ENCODE peak calls at places on chromosomes 3 and 15, in four cellular contexts. Z, D, O and A are unnamed samples.

GRCh38 chr15:76994971-76995945 is at the start of gene PSTPIP1:
- DNase-seq in D (peak; percentile 67), Z (peak; percentile 68), O (no peak), A (peak; percentile 48)

GRCh38 chr15:38085104-38085503 is 150.7 kb downstream of the TMCO5A start:
- DNase-seq in Z (no peak), D (no peak), O (no peak), A (no peak)

GRCh38 chr15:70589221-70589620 is 174.1 kb downstream of the UACA start:
- DNase-seq in Z (no peak), O (no peak), D (no peak), A (peak; percentile 19)

GRCh38 chr3:128908951-128909350 is 29.5 kb downstream of the ACAD9 start:
- DNase-seq in Z (no peak), D (no peak), O (no peak), A (no peak)

GRCh38 chr3:41846850-41847249 is 115.1 kb downstream of the ULK4 start:
- DNase-seq in D (no peak), Z (no peak), O (no peak), A (no peak)

GRCh38 chr15:48040166-48040817 is 80.5 kb upstream of the SLC24A5 start:
- DNase-seq in O (no peak), Z (no peak), D (peak; percentile 44), A (no peak)

GRCh38 chr3:19972056-19972455 is 25.2 kb downstream of the RAB5A start:
- DNase-seq in O (no peak), Z (no peak), D (no peak), A (no peak)

GRCh38 chr15:58065445-58066041 is at the start of gene ALDH1A2:
- DNase-seq in D (peak; percentile 13), O (peak; percentile 75), Z (peak; percentile 70), A (peak; percentile 78)

GRCh38 chr15:45141386-45141785 is 11.6 kb downstream of the DUOX1 start:
- DNase-seq in Z (no peak), O (no peak), D (no peak), A (no peak)

GRCh38 chr15:80242802-80243201 is 9.2 kb downstream of the CTXND1 start:
- DNase-seq in Z (no peak), O (no peak), D (no peak), A (no peak)

DNA sequence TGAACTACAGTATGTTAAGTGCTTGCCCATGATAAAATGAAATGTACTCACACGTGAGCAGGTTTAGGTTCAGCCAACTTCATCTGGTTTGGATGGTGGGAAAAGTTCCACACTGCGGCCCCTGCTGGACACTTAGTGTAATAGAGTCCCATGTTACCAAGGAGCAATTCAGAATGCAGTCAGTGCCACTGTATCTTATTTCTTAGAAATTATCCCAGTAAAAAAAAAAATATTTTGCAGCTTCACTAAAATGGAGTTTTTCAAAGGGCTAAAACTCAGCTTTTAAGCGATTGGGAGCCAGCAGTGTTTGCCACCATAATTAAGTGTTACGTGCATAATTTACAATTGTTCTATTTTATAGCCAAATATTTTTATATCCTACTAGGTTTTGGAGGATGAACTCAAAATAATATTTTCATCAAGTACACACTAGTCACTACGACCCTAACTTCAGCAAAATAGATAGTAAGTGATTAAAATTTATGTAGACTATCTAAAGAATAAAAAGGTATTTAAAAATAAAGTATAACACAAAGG is 371.7 kb upstream of the GBE1 start:
- DNase-seq in D (peak; percentile 56), Z (peak; percentile 52), O (peak; percentile 76), A (peak; percentile 76)
- TF ChIP-seq CTCF in D (peak; percentile 94), Z (peak; percentile 88), O (peak; percentile 92), A (peak; percentile 91)

DNA sequence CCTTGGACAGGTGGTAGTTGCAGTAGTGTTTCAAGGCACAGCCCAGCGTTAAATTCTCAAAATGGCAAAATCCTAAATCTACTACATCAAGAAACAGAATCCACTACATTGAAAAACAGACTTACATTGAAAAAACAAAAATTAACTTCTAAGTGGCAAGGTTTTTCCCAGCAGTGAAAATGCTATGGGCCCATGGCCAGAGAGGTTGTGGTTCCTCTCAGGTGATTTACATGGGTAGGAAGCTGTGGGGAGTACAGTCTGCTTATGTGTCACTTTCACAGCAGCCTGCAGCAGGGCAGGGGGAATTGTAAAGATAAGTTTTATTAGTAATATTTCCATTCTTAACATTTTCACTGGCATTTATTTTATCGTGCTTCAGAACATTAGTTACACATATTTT is 24.9 kb downstream of the TTC14 start:
- DNase-seq in O (no peak), Z (no peak), D (no peak), A (no peak)
- H3K4me1 ChIP-seq in O (no peaks in the 10 kb centered on the region), Z (no peaks in the 10 kb centered on the region), D (no peaks in the 10 kb centered on the region), A (no peaks in the 10 kb centered on the region)

GRCh38 chr15:65244638-65245037 is 33.4 kb upstream of the CILP start:
- DNase-seq in D (no peak), O (no peak), Z (no peak), A (no peak)

GRCh38 chr15:65248506-65248905 is 37.2 kb upstream of the CILP start:
- DNase-seq in O (no peak), Z (no peak), D (no peak), A (no peak)

GRCh38 chr15:65245096-65245849 is 34.0 kb upstream of the CILP start:
- DNase-seq in Z (no peak), O (peak; percentile 81), D (peak; percentile 24), A (no peak)

GRCh38 chr15:65246939-65247338 is 35.7 kb upstream of the CILP start:
- DNase-seq in Z (no peak), D (no peak), O (no peak), A (no peak)

DNA sequence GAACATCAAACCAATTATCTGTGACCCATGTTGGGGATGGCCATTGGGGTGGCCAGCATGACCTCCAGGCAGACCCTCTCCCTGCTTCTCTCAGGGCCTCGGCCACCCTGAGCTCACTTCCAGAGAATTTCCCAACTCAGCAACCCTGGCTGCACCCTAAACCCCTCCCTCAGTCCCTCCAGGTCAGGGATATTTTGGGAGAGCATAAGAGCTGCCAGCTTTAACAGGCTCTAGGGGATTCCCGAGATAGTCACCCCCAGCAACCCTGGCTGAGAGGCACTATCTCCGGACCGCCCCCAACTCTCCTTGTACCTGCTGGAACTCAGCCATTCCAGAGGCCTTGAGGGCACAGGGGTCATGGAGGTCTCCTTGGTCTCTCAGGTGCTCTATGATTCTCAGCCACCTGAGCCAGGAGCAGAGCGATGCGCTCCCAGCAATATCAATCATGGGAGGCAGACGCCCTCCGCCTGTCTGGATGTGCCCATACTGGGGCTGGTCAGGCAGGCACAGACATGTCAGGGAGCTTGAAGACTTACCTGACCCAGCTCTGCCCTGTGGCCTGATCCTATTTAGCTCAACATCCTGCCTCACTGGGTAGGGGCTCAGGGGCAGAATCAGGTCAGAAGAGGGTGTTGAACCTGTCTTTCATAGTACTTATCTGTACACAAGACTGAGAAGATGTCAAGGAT is 34.9 kb upstream of the CILP start:
- DNase-seq in O (no peak), D (no peak), Z (no peak), A (no peak)
- TF ChIP-seq CTCF in O (no peak), D (no peak), Z (no peak), A (no peak)

GRCh38 chr3:30631237-30631961 is 25.0 kb downstream of the TGFBR2 start:
- DNase-seq in Z (no peak), D (no peak), O (no peak), A (no peak)
- H3K4me1 ChIP-seq in Z (peaks cover 99% of the 10 kb centered on the region), D (no peaks in the 10 kb centered on the region), O (peaks cover 100% of the 10 kb centered on the region), A (peaks cover 10% of the 10 kb centered on the region)

GRCh38 chr15:74460903-74461846 is at the start of gene UBL7:
- DNase-seq in Z (peak; percentile 98), D (peak; percentile 99), O (peak; percentile 99), A (peak; percentile 100)
- TF ChIP-seq CTCF in Z (peak; percentile 36), D (peak; percentile 21), O (peak; percentile 44), A (peak; percentile 43)

GRCh38 chr3:151318313-151318712 is 1.7 kb upstream of the GPR87 start:
- DNase-seq in Z (no peak), O (no peak), D (no peak), A (no peak)

GRCh38 chr3:151318946-151319345 is 2.3 kb upstream of the GPR87 start:
- DNase-seq in Z (no peak), D (no peak), O (no peak), A (no peak)

GRCh38 chr3:151322549-151322948 is 5.9 kb upstream of the GPR87 start:
- DNase-seq in D (no peak), Z (no peak), O (no peak), A (no peak)

GRCh38 chr3:151319613-151320012 is 3.0 kb upstream of the GPR87 start:
- DNase-seq in D (no peak), Z (no peak), O (no peak), A (no peak)

GRCh38 chr3:151320131-151320530 is 3.5 kb upstream of the GPR87 start:
- DNase-seq in D (no peak), Z (no peak), O (no peak), A (no peak)
- H3K4me1 ChIP-seq in D (no peaks in the 10 kb centered on the region), Z (peaks cover 4% of the 10 kb centered on the region), O (no peaks in the 10 kb centered on the region), A (peaks cover 4% of the 10 kb centered on the region)

GRCh38 chr3:13569641-13570390 is 20.9 kb downstream of the FBLN2 start:
- DNase-seq in D (no peak), O (no peak), Z (no peak), A (peak; percentile 49)
- TF ChIP-seq CTCF in D (no peak), O (no peak), Z (no peak), A (no peak)

DNA sequence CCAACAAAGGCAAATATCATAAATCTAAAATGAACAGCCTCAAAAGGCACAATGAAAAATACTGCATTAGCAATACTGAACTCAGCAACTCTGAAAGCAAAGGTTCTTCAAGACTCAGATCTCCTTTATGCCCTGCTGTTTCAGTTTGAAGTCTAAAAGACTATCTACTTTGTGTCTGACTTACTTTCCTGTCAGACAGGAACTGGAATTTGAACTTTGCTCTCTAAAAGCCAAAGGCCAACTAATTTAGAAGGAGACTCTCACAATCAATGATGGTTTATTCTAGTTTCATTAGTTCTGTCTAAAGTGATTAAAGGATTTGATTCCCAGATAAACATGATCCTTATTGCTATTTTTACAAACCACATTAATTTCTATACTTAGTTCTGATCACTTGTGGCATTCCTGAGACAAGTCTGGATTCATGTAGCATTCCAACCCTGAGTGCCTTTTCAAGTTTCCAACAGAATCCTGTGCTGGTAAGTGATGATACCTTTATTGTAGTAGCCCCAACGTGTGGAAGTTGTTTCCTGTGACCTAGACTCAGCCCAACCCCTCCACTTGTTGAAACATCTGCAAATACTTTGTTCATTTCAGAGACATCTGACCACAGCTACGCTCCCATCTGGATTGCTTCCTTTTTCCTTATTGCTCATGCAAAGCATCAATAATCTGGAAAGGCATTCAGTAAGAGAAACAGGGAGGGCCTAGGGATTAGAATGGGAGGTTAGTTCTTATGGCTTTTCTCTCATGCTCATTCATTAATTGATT is 14.9 kb upstream of the LEKR1 start:
- DNase-seq in Z (no peak), O (no peak), D (no peak), A (no peak)
- H3K4me1 ChIP-seq in Z (peaks cover 18% of the 10 kb centered on the region), O (peaks cover 7% of the 10 kb centered on the region), D (no peaks in the 10 kb centered on the region), A (peaks cover 2% of the 10 kb centered on the region)